ENCODE peak calls at places on chromosomes 1 and 21, in eight cellular contexts. D is GM23338, U is OCI-LY7, G is SK-N-SH, R is MM.1S, S is PC-3, V is HCT116, J is hepatocyte. Q is an unnamed sample. For H3K9me2 and H3K36me3, the result is how much of the 10 kb centered on the place peaks cover.

GRCh38 chr1:3501856-3502665 is 47.6 kb downstream of the ARHGEF16 start:
- DNase-seq in S (peak), J (peak), G (peak), U (peak), D (peak), R (no peak), V (no peak), Q (peak)

GRCh38 chr1:224589006-224589405 is 27.1 kb upstream of the CNIH3 start:
- DNase-seq in S (no peak), D (peak), G (no peak), U (no peak), J (no peak), R (no peak), V (no peak), Q (peak)

GRCh38 chr1:85465099-85465790 is at the start of gene DDAH1:
- DNase-seq in G (peak), R (peak), J (peak), U (no peak), D (peak), V (peak), S (peak), Q (peak)

GRCh38 chr1:47465605-47466004 is 27.8 kb downstream of the FOXD2 start:
- DNase-seq in S (no peak), J (no peak), U (no peak), G (no peak), R (no peak), D (no peak), V (no peak), Q (no peak)

GRCh38 chr1:28595412-28596191 is 3.5 kb downstream of the RAB42 start:
- DNase-seq in G (no peak), R (no peak), D (no peak), U (no peak), S (no peak), V (no peak), J (no peak), Q (no peak)

GRCh38 chr1:8586438-8586837 is 231.0 kb downstream of the RERE start:
- DNase-seq in U (no peak), D (no peak), V (no peak), S (no peak), G (no peak), J (no peak), R (no peak), Q (no peak)

GRCh38 chr1:7121622-7121988 is 336.4 kb downstream of the CAMTA1 start:
- DNase-seq in V (no peak), J (no peak), S (no peak), U (no peak), D (no peak), G (no peak), R (no peak), Q (no peak)

GRCh38 chr1:6419397-6419802 is 319 bp downstream of the HES2 start:
- DNase-seq in S (no peak), U (no peak), J (peak), D (peak), R (no peak), V (no peak), G (peak), Q (peak)

GRCh38 chr1:7383671-7384070 is 387.4 kb upstream of the VAMP3 start:
- DNase-seq in G (no peak), S (no peak), D (no peak), U (no peak), V (no peak), R (no peak), J (no peak), Q (no peak)

GRCh38 chr1:39332291-39332690 is 127.8 kb downstream of the MACF1 start:
- DNase-seq in D (no peak), U (no peak), R (no peak), V (no peak), J (no peak), S (no peak), G (no peak), Q (peak)

GRCh38 chr1:201016211-201016651 is 7.3 kb downstream of the KIF21B start:
- DNase-seq in G (peak), S (peak), J (peak), V (no peak), D (no peak), U (no peak), R (no peak), Q (peak)

GRCh38 chr21:44285102-44285501 is 574 bp upstream of the AIRE start:
- DNase-seq in D (no peak), V (no peak), G (no peak), S (no peak), J (no peak), U (no peak), R (no peak), Q (no peak)

GRCh38 chr21:15004721-15005370 is 60.0 kb downstream of the NRIP1 start:
- DNase-seq in R (no peak), G (no peak), U (no peak), V (no peak), J (no peak), S (no peak), D (peak), Q (peak)

GRCh38 chr1:85484264-85484663 is 19.3 kb upstream of the DDAH1 start:
- DNase-seq in R (no peak), U (no peak), V (no peak), D (no peak), S (peak), G (no peak), J (no peak), Q (no peak)

GRCh38 chr1:238111521-238111920 is 220.8 kb upstream of the ZP4 start:
- DNase-seq in S (no peak), G (no peak), V (no peak), D (no peak), J (no peak), U (no peak), R (no peak), Q (no peak)

GRCh38 chr1:235901461-235901860 is 34.8 kb upstream of the LYST start:
- DNase-seq in J (no peak), S (no peak), U (no peak), G (no peak), V (no peak), D (no peak), R (no peak), Q (peak)

GRCh38 chr1:226309398-226310122 is 596 bp upstream of the LIN9 start:
- DNase-seq in R (peak), V (no peak), D (peak), S (peak), J (no peak), G (no peak), U (peak), Q (peak)

GRCh38 chr1:65691962-65692361 is 100.7 kb upstream of the PDE4B start:
- DNase-seq in V (no peak), G (no peak), U (no peak), D (no peak), J (no peak), S (no peak), R (no peak), Q (peak)

GRCh38 chr1:46131093-46131492 is 1.3 kb downstream of the PIK3R3 start:
- DNase-seq in U (no peak), S (peak), V (no peak), G (no peak), D (peak), R (no peak), J (no peak), Q (peak)

GRCh38 chr1:226881515-226882185 is 11.2 kb downstream of the PSEN2 start:
- DNase-seq in D (no peak), R (no peak), U (no peak), V (no peak), S (no peak), J (no peak), G (no peak), Q (no peak)

GRCh38 chr1:207309775-207310273 is 11.7 kb upstream of the CD55 start:
- DNase-seq in D (peak), R (no peak), G (no peak), V (peak), U (peak), S (peak), J (peak), Q (peak)

GRCh38 chr21:32457360-32457840 is 44.9 kb downstream of the EVA1C start:
- DNase-seq in R (no peak), V (peak), U (no peak), D (peak), G (peak), S (peak), J (peak), Q (peak)

GRCh38 chr1:184806296-184806721 is 51.7 kb upstream of the EDEM3 start:
- DNase-seq in G (no peak), R (no peak), U (peak), J (no peak), V (no peak), D (no peak), S (no peak), Q (no peak)

GRCh38 chr1:30445449-30445848 is 277.9 kb downstream of the MATN1 start:
- DNase-seq in G (no peak), U (no peak), D (no peak), J (no peak), R (no peak), V (no peak), S (no peak), Q (no peak)

GRCh38 chr1:245277276-245277675 is 122.5 kb downstream of the KIF26B start:
- DNase-seq in G (no peak), R (no peak), U (peak), V (no peak), S (peak), J (no peak), D (peak), Q (peak)

GRCh38 chr1:216711712-216712111 is 11.5 kb downstream of the ESRRG start:
- DNase-seq in U (no peak), J (no peak), S (no peak), V (no peak), R (no peak), G (no peak), D (no peak), Q (no peak)

GRCh38 chr1:170594227-170594626 is 62.3 kb downstream of the GORAB start:
- DNase-seq in S (no peak), V (no peak), U (no peak), G (no peak), R (no peak), J (no peak), D (no peak), Q (peak)

GRCh38 chr1:226637147-226637935 is 88.8 kb downstream of the STUM start:
- DNase-seq in G (no peak), S (no peak), V (no peak), R (no peak), U (peak), D (peak), J (no peak), Q (no peak)

GRCh38 chr1:45001011-45001481 is 10.1 kb downstream of the HECTD3 start:
- DNase-seq in R (no peak), D (peak), G (no peak), S (no peak), J (no peak), V (no peak), U (no peak), Q (no peak)

GRCh38 chr1:83960669-83961277 is 38.2 kb downstream of the TTLL7 start:
- DNase-seq in R (no peak), U (no peak), S (no peak), V (no peak), D (no peak), J (no peak), G (no peak), Q (peak)

GRCh38 chr1:96259399-96259798 is 462.2 kb upstream of the PTBP2 start:
- DNase-seq in G (no peak), V (no peak), S (no peak), J (no peak), U (no peak), R (no peak), D (peak), Q (no peak)

GRCh38 chr21:44444286-44444931 is 10.9 kb upstream of the LRRC3 start:
- DNase-seq in G (no peak), U (peak), R (no peak), D (peak), J (no peak), V (peak), S (no peak), Q (no peak)

GRCh38 chr1:196558424-196558823 is 49.8 kb downstream of the KCNT2 start:
- DNase-seq in U (no peak), D (no peak), R (peak), V (no peak), G (no peak), S (peak), J (peak), Q (peak)

GRCh38 chr1:17081439-17081838 is 27.6 kb upstream of the SDHB start:
- DNase-seq in G (no peak), J (no peak), S (no peak), D (no peak), R (peak), U (no peak), V (no peak), Q (no peak)

GRCh38 chr1:17079140-17079868 is 25.5 kb upstream of the SDHB start:
- DNase-seq in G (no peak), D (no peak), J (no peak), R (no peak), V (no peak), S (no peak), U (no peak), Q (no peak)

GRCh38 chr1:17080085-17080759 is 26.4 kb upstream of the SDHB start:
- DNase-seq in V (no peak), U (no peak), D (no peak), S (no peak), G (no peak), R (no peak), J (no peak), Q (no peak)

GRCh38 chr1:17082761-17083160 is 28.9 kb upstream of the SDHB start:
- DNase-seq in R (no peak), U (no peak), V (no peak), G (no peak), J (no peak), D (no peak), S (no peak), Q (no peak)

DNA sequence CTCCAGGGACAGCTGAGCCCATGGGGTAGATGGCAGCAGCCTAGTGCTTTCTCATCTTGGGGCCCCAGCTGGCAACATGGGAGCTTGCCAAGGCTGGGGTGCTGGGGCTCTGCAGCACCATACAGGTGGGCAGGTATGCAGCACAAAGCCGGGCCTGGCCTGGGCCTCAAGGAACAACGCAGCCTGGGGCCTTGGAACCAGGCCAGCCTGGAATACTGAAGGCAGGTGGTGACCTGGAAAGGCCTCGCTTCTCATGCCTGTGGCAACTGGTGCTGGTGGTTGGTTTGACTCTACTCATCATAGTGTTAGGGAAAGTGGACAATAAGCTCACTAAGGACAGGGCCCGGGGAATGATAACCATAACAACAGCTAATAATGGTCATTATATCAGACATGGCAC is 27.0 kb upstream of the SDHB start:
- DNase-seq in G (no peak), R (no peak), D (no peak), S (no peak), U (no peak), J (no peak), V (no peak), Q (no peak)
- TF ChIP-seq EZH2phosphoT487 in G (no peak), R (no peak), D (no peak), S (no peak), U (no peak), J (no peak), V (no peak), Q (no peak)

DNA sequence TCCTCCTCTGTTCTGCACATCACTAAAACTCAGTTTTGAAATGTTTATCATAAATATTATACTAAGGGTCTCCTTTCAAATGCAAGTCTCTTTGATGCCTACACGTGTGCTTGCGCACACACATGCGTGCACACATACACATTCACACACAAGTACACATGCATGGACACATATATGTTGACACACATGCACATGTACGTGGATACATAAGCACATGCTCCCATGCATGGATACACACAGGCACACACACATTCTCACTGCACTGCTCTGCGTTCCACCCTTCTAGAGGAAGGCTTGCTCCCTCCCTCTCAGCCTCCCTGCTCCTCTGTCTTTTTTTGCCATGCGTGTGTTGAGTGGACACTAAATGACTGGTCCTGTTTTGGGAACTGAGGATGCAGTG is 162.7 kb downstream of the PCP4 start:
- DNase-seq in J (no peak), U (no peak), V (no peak), R (no peak), G (no peak), D (no peak), S (no peak), Q (no peak)
- H3K9me2 ChIP-seq in J (under half), U (under half), V (under half), R (under half), G (under half), D (under half), S (under half), Q (under half)

DNA sequence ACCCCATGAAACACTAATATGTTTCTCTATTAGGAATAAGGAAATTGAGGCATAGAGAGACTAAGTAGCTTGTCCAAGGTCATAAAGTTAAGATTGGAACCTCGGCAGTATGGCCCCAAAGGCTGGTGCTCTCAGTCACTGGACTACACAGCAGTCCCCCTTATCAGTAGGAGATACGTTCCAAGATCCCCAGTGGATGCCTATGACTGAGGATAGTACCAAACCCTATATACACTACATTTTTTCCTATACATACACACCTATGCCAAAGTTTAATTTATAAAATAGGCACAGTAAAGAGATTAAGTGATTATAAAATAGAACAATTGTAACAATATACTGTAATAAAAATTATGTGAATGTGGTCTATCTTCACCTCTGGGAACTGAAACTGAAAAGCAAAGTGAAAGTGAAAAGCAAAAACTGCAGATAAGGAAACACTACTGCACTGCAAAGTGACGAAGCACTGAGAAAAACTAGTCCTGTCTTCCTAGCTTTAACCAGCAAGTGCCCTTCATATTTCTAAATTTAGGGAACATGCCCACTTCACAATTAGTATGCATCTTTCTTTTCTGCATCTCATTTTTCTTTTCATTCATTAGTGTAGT is 96.8 kb downstream of the INTS7 start:
- DNase-seq in D (no peak), G (no peak), R (peak), J (no peak), V (no peak), U (peak), S (no peak), Q (no peak)
- H3K36me3 ChIP-seq in D (under half), G (under half), R (under half), J (under half), V (under half), U (under half), S (under half), Q (under half)

DNA sequence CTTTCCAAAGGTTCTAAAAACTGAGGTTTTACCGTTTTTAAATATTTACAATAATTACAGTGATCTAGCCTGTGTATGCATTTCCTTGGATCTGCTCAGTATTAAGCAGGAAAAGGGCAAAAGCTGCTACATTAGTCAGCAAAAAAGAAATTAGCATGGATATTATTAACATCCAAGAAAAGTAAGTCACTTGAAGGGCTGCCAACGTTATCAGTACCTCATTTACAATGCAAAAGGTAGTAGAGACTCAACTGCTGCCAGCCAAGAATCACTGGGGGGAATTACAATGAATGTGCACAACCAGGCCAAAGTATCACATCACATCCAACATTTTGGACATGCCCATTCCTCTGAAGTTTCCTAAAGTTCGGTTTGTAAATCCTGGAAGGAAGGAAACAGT is 1.9 kb downstream of the CNN3 start:
- DNase-seq in V (no peak), U (no peak), S (peak), R (no peak), G (no peak), D (no peak), J (no peak), Q (peak)
- TF ChIP-seq EZH2phosphoT487 in V (no peak), U (no peak), S (no peak), R (no peak), G (no peak), D (no peak), J (no peak), Q (no peak)

GRCh38 chr1:68620575-68620974 is 123.7 kb upstream of the DEPDC1 start:
- DNase-seq in U (peak), J (no peak), D (no peak), S (no peak), V (no peak), G (no peak), R (no peak), Q (no peak)

GRCh38 chr1:68624233-68624632 is 127.4 kb upstream of the DEPDC1 start:
- DNase-seq in U (no peak), R (no peak), D (peak), J (no peak), S (peak), G (no peak), V (no peak), Q (peak)

GRCh38 chr1:68623700-68624099 is 126.8 kb upstream of the DEPDC1 start:
- DNase-seq in G (no peak), S (no peak), J (no peak), V (no peak), U (no peak), R (no peak), D (no peak), Q (no peak)

DNA sequence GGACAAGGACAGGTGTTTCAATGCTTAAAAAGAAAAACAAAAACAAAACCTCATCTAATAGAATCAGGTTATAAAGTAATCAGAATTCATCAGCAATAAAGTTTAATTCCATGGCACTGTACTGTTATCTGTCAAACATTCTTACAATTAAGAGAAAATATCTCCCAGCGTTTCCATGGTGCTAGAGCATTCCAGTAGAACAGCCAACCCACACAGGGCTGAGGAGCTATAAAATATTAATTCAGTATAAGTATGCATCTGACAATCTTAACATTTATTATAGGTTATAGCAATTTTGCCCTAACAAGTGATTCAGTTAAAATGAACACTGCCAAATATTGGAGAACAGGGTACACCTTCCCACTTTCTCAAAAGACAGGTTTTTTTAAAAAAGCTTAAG is 128.8 kb upstream of the DEPDC1 start:
- DNase-seq in D (no peak), R (no peak), V (no peak), U (no peak), G (no peak), J (no peak), S (no peak), Q (no peak)
- H3K9me2 ChIP-seq in D (under half), R (under half), V (under half), U (under half), G (under half), J (under half), S (under half), Q (under half)

GRCh38 chr1:51794260-51794659 is 84.3 kb downstream of the NRDC start:
- DNase-seq in S (no peak), R (no peak), G (no peak), U (no peak), J (no peak), D (no peak), V (no peak), Q (no peak)
- H3K36me3 ChIP-seq in S (half or more), R (under half), G (half or more), U (half or more), J (under half), D (under half), V (under half), Q (half or more)

GRCh38 chr1:246761386-246761785 is 37.2 kb downstream of the SCCPDH start:
- DNase-seq in V (no peak), G (no peak), U (no peak), S (no peak), D (no peak), J (no peak), R (no peak), Q (no peak)
- TF ChIP-seq EZH2phosphoT487 in V (no peak), G (no peak), U (no peak), S (no peak), D (no peak), J (no peak), R (no peak), Q (no peak)

GRCh38 chr1:51818487-51818886 is 60.0 kb downstream of the NRDC start:
- DNase-seq in G (no peak), V (no peak), R (no peak), U (no peak), S (no peak), J (peak), D (no peak), Q (no peak)
- H3K9me2 ChIP-seq in G (under half), V (under half), R (under half), U (under half), S (under half), J (under half), D (under half), Q (under half)

Q was measured in GM23248.